ENCODE peak calls at places on chromosome 4, in eight cellular contexts. Z is NCI-H146; T is ELR; C is NCI-H1694 treated with DMSO at 0.1 percent for 48 hours; A is T-helper 9 cell; I is right cardiac atrium; N is CD8-positive, alpha-beta T cell; X is heart left ventricle. M is an unnamed sample.

GRCh38 chr4:990746-991367 is 2.3 kb downstream of the SLC26A1 start:
- DNase-seq in Z (no peak), T (no peak), A (no peak), X (no peak), N (no peak), I (peak), C (no peak), M (no peak)

GRCh38 chr4:171985129-171985528 is 171.9 kb downstream of the GALNTL6 start:
- DNase-seq in A (no peak), T (peak), C (no peak), Z (no peak), X (no peak), N (no peak), I (no peak), M (no peak)

GRCh38 chr4:56215901-56216300 is 171.4 kb downstream of the AASDH start:
- DNase-seq in T (peak), I (peak), A (no peak), Z (peak), N (no peak), X (no peak), C (no peak), M (no peak)

GRCh38 chr4:7381221-7381889 is 53.4 kb downstream of the PSAPL1 start:
- DNase-seq in Z (no peak), A (no peak), X (peak), C (no peak), I (peak), T (peak), N (no peak), M (no peak)

GRCh38 chr4:177281544-177281943 is 28.1 kb upstream of the NEIL3 start:
- DNase-seq in X (no peak), T (no peak), Z (no peak), N (no peak), I (no peak), A (no peak), C (no peak), M (no peak)

GRCh38 chr4:125985856-125986255 is 671.1 kb downstream of the FAT4 start:
- DNase-seq in X (no peak), T (no peak), N (no peak), Z (no peak), A (no peak), C (no peak), I (no peak), M (no peak)

GRCh38 chr4:168408620-168409019 is 71.7 kb downstream of the DDX60L start:
- DNase-seq in T (peak), N (no peak), I (peak), A (no peak), X (peak), C (peak), Z (no peak), M (no peak)

GRCh38 chr4:168507178-168507577 is 10.3 kb downstream of the PALLD start:
- DNase-seq in I (no peak), A (no peak), X (peak), C (no peak), N (no peak), T (no peak), Z (no peak), M (no peak)

GRCh38 chr4:130545596-130545995 is 1449.6 kb downstream of the C4orf33 start:
- DNase-seq in X (no peak), T (no peak), N (no peak), C (no peak), Z (no peak), A (no peak), I (no peak), M (no peak)

GRCh38 chr4:183987529-183987946 is 82.4 kb downstream of the STOX2 start:
- DNase-seq in I (peak), N (no peak), A (no peak), X (peak), Z (no peak), C (no peak), T (peak), M (no peak)

GRCh38 chr4:21605006-21605405 is 343.6 kb downstream of the KCNIP4 start:
- DNase-seq in Z (no peak), T (no peak), X (no peak), N (no peak), C (no peak), I (no peak), A (no peak), M (no peak)

GRCh38 chr4:73599182-73599581 is 21.1 kb downstream of the RASSF6 start:
- DNase-seq in A (no peak), Z (peak), N (no peak), I (no peak), T (peak), C (peak), X (peak), M (no peak)

GRCh38 chr4:98656443-98656842 is 2.0 kb downstream of the TSPAN5 start:
- DNase-seq in X (no peak), C (no peak), I (no peak), N (no peak), A (no peak), T (no peak), Z (no peak), M (no peak)

GRCh38 chr4:48899950-48900349 is 6.6 kb downstream of the OCIAD2 start:
- DNase-seq in C (no peak), T (no peak), I (no peak), A (no peak), X (no peak), N (no peak), Z (no peak), M (no peak)

GRCh38 chr4:122514671-122515070 is 58.1 kb upstream of the IL2 start:
- DNase-seq in Z (no peak), A (no peak), N (no peak), C (no peak), X (no peak), I (no peak), T (no peak), M (no peak)

GRCh38 chr4:3868146-3868840 is 102.1 kb downstream of the ADRA2C start:
- DNase-seq in Z (no peak), A (no peak), C (no peak), X (no peak), T (peak), I (no peak), N (no peak), M (no peak)

M was measured in T follicular helper cell.